ENCODE peak calls at places on chromosomes 5 and 9, in six cellular contexts. H is activated T-cell treated with anti-CD3 and anti-CD28 coated beads for 1 hour; Y is choroid plexus epithelial cell; B is sciatic nerve; J is AG09309; O is activated CD4-positive, alpha-beta T cell treated with anti-CD3 and anti-CD28 coated beads for 48 hours. G is an unnamed sample.

GRCh38 chr5:67816456-67816855 is 399.1 kb upstream of the PIK3R1 start:
- DNase-seq in Y (no peak), B (no peak), H (no peak), J (no peak), O (no peak), G (no peak)

GRCh38 chr5:149240354-149240998 is 31.2 kb upstream of the AFAP1L1 start:
- DNase-seq in H (peak), O (peak), Y (no peak), J (no peak), B (no peak), G (peak)

GRCh38 chr5:178196986-178197385 is 7.3 kb upstream of the HNRNPAB start:
- DNase-seq in Y (no peak), J (no peak), O (no peak), H (no peak), B (no peak), G (no peak)

GRCh38 chr5:40607202-40607601 is 72.5 kb upstream of the PTGER4 start:
- DNase-seq in O (no peak), J (no peak), H (no peak), B (no peak), Y (no peak), G (no peak)

GRCh38 chr9:35980289-35981011 is 22.5 kb upstream of the OR2S2 start:
- DNase-seq in H (no peak), B (no peak), Y (no peak), J (no peak), O (no peak), G (no peak)

GRCh38 chr5:17743580-17744435 is 109.5 kb downstream of the TAF11L14 start:
- DNase-seq in O (no peak), Y (peak), B (no peak), H (no peak), J (no peak), G (no peak)

GRCh38 chr5:83109380-83109779 is 32.0 kb downstream of the XRCC4 start:
- DNase-seq in Y (no peak), O (no peak), J (no peak), B (no peak), H (no peak), G (no peak)

GRCh38 chr9:91433180-91433579 is 9.5 kb upstream of the NFIL3 start:
- DNase-seq in Y (peak), H (no peak), O (no peak), J (peak), B (no peak), G (peak)

GRCh38 chr5:33608476-33609026 is 167.8 kb downstream of the TARS1 start:
- DNase-seq in Y (peak), B (no peak), H (no peak), O (no peak), J (no peak), G (no peak)

GRCh38 chr5:6450235-6450860 is 1.7 kb downstream of the UBE2QL1 start:
- DNase-seq in J (no peak), B (no peak), Y (no peak), H (no peak), O (no peak), G (no peak)

GRCh38 chr9:68416891-68417570 is 60.6 kb downstream of the PGM5 start:
- DNase-seq in H (no peak), Y (peak), O (no peak), B (no peak), J (no peak), G (no peak)

GRCh38 chr9:127555830-127556820 is 56.0 kb upstream of the STXBP1 start:
- DNase-seq in Y (peak), B (peak), J (peak), H (peak), O (peak), G (peak)

GRCh38 chr5:170499621-170500020 is 4.2 kb upstream of the KCNIP1 start:
- DNase-seq in Y (no peak), B (no peak), H (no peak), J (no peak), O (no peak), G (no peak)

GRCh38 chr9:112074250-112075008 is 100.7 kb downstream of the SUSD1 start:
- DNase-seq in Y (peak), O (peak), H (peak), J (peak), B (peak), G (peak)

GRCh38 chr9:18359335-18359734 is 114.6 kb upstream of the ADAMTSL1 start:
- DNase-seq in B (no peak), O (no peak), H (no peak), Y (no peak), J (peak), G (no peak)

GRCh38 chr9:83267741-83268140 is 204.8 kb upstream of the RASEF start:
- DNase-seq in Y (no peak), H (no peak), B (no peak), J (no peak), O (no peak), G (no peak)

GRCh38 chr9:98520221-98520920 is 188.4 kb downstream of the GABBR2 start:
- DNase-seq in J (no peak), O (no peak), H (no peak), B (no peak), Y (no peak), G (no peak)

GRCh38 chr5:147558826-147559225 is 49.0 kb upstream of the DPYSL3 start:
- DNase-seq in Y (peak), B (peak), O (peak), H (no peak), J (no peak), G (no peak)

GRCh38 chr5:54651482-54652076 is 134.0 kb downstream of the SNX18 start:
- DNase-seq in Y (no peak), H (no peak), O (no peak), B (peak), J (no peak), G (no peak)

GRCh38 chr9:128703616-128704355 is 1.5 kb downstream of the PKN3 start:
- DNase-seq in O (peak), J (no peak), H (no peak), B (no peak), Y (no peak), G (no peak)

GRCh38 chr9:25703826-25704357 is 25.6 kb upstream of the TUSC1 start:
- DNase-seq in Y (no peak), O (no peak), J (no peak), B (no peak), H (no peak), G (no peak)

GRCh38 chr5:37567566-37567965 is 188.4 kb downstream of the WDR70 start:
- DNase-seq in J (no peak), B (no peak), Y (no peak), O (no peak), H (no peak), G (no peak)

GRCh38 chr9:98740226-98740881 is 31.6 kb upstream of the GABBR2 start:
- DNase-seq in H (no peak), Y (no peak), O (no peak), B (no peak), J (no peak), G (no peak)

GRCh38 chr9:122464633-122465567 is 12.8 kb downstream of the OR1J1 start:
- DNase-seq in J (peak), O (peak), B (peak), H (peak), Y (peak), G (peak)

GRCh38 chr5:95884021-95884333 is 61.5 kb upstream of the GLRX start:
- DNase-seq in O (no peak), Y (peak), H (no peak), B (no peak), J (no peak), G (no peak)

GRCh38 chr5:113682497-113683136 is 169.1 kb downstream of the YTHDC2 start:
- DNase-seq in Y (peak), H (no peak), B (no peak), O (no peak), J (no peak), G (no peak)

GRCh38 chr9:2228132-2228531 is 213.0 kb downstream of the SMARCA2 start:
- DNase-seq in Y (no peak), B (no peak), H (no peak), J (no peak), O (peak), G (peak)

GRCh38 chr9:118529210-118529609 is 825.0 kb downstream of the TLR4 start:
- DNase-seq in H (no peak), Y (peak), B (no peak), J (no peak), O (no peak), G (no peak)

GRCh38 chr5:5932824-5933223 is 445.5 kb downstream of the MED10 start:
- DNase-seq in Y (no peak), H (no peak), J (no peak), O (no peak), B (no peak), G (no peak)

GRCh38 chr5:127335381-127335780 is 44.8 kb downstream of the MEGF10 start:
- DNase-seq in Y (peak), O (no peak), J (no peak), H (no peak), B (no peak), G (no peak)